ENCODE peak calls at places on chromosomes 4 and X, in five cellular contexts. One of them, this sample, is unnamed.

GRCh38 chrX:100980608-100981497 is 11.3 kb downstream of the ARL13A start:
- DNase-seq in upper lobe of left lung: peak
- DNase-seq in GM23338: no peak
- DNase-seq in pancreas: no peak
- DNase-seq in astrocyte of the spinal cord: peak
- DNase-seq in this sample: peak

GRCh38 chr4:79597266-79597665 is 189.2 kb upstream of the GK2 start:
- DNase-seq in astrocyte of the spinal cord: peak
- DNase-seq in GM23338: no peak
- DNase-seq in upper lobe of left lung: no peak
- DNase-seq in pancreas: no peak
- DNase-seq in this sample: peak

GRCh38 chr4:69577245-69577644 is 62.2 kb downstream of the UGT2A2 start:
- DNase-seq in pancreas: no peak
- DNase-seq in astrocyte of the spinal cord: no peak
- DNase-seq in upper lobe of left lung: no peak
- DNase-seq in GM23338: no peak
- DNase-seq in this sample: no peak

GRCh38 chrX:45022144-45022543 is 149.2 kb downstream of the KDM6A start:
- DNase-seq in pancreas: no peak
- DNase-seq in upper lobe of left lung: no peak
- DNase-seq in GM23338: peak
- DNase-seq in astrocyte of the spinal cord: no peak
- DNase-seq in this sample: no peak

GRCh38 chrX:18354369-18355329 is at the start of gene SCML2:
- DNase-seq in pancreas: peak
- DNase-seq in upper lobe of left lung: no peak
- DNase-seq in GM23338: peak
- DNase-seq in astrocyte of the spinal cord: peak
- DNase-seq in this sample: peak

GRCh38 chrX:84175943-84176342 is 12.1 kb downstream of the RPS6KA6 start:
- DNase-seq in astrocyte of the spinal cord: no peak
- DNase-seq in pancreas: no peak
- DNase-seq in GM23338: no peak
- DNase-seq in upper lobe of left lung: no peak
- DNase-seq in this sample: peak

GRCh38 chr4:1871471-1872021 is 353 bp downstream of the NSD2 start:
- DNase-seq in astrocyte of the spinal cord: no peak
- DNase-seq in pancreas: peak
- DNase-seq in upper lobe of left lung: no peak
- DNase-seq in GM23338: peak
- DNase-seq in this sample: no peak

GRCh38 chr4:172776203-172776896 is 392.3 kb upstream of the GALNT7 start:
- DNase-seq in upper lobe of left lung: no peak
- DNase-seq in GM23338: no peak
- DNase-seq in astrocyte of the spinal cord: no peak
- DNase-seq in pancreas: no peak
- DNase-seq in this sample: no peak

GRCh38 chr4:180664766-180665368 is 1578.3 kb upstream of the TENM3 start:
- DNase-seq in astrocyte of the spinal cord: peak
- DNase-seq in pancreas: no peak
- DNase-seq in GM23338: peak
- DNase-seq in upper lobe of left lung: peak
- DNase-seq in this sample: peak

GRCh38 chrX:131812847-131813825 is 210.0 kb upstream of the STK26 start:
- DNase-seq in GM23338: no peak
- DNase-seq in upper lobe of left lung: peak
- DNase-seq in astrocyte of the spinal cord: peak
- DNase-seq in pancreas: no peak
- DNase-seq in this sample: peak

GRCh38 chr4:151473521-151474097 is 64.6 kb downstream of the FHIP1A start:
- DNase-seq in astrocyte of the spinal cord: no peak
- DNase-seq in upper lobe of left lung: no peak
- DNase-seq in GM23338: no peak
- DNase-seq in pancreas: no peak
- DNase-seq in this sample: no peak

GRCh38 chr4:40888916-40889315 is 139.2 kb downstream of the NSUN7 start:
- DNase-seq in upper lobe of left lung: no peak
- DNase-seq in astrocyte of the spinal cord: no peak
- DNase-seq in pancreas: no peak
- DNase-seq in GM23338: no peak
- DNase-seq in this sample: no peak

GRCh38 chr4:24984602-24985532 is 45.9 kb downstream of the LGI2 start:
- DNase-seq in pancreas: no peak
- DNase-seq in upper lobe of left lung: no peak
- DNase-seq in astrocyte of the spinal cord: no peak
- DNase-seq in GM23338: peak
- DNase-seq in this sample: no peak

GRCh38 chr4:24992968-24993367 is 37.8 kb downstream of the LGI2 start:
- DNase-seq in GM23338: no peak
- DNase-seq in pancreas: no peak
- DNase-seq in upper lobe of left lung: no peak
- DNase-seq in astrocyte of the spinal cord: no peak
- DNase-seq in this sample: no peak

GRCh38 chr4:24989327-24989726 is 41.4 kb downstream of the LGI2 start:
- DNase-seq in pancreas: no peak
- DNase-seq in upper lobe of left lung: no peak
- DNase-seq in GM23338: no peak
- DNase-seq in astrocyte of the spinal cord: no peak
- DNase-seq in this sample: no peak

GRCh38 chr4:24991015-24991414 is 39.7 kb downstream of the LGI2 start:
- DNase-seq in pancreas: no peak
- DNase-seq in upper lobe of left lung: no peak
- DNase-seq in astrocyte of the spinal cord: peak
- DNase-seq in GM23338: no peak
- DNase-seq in this sample: peak

DNA sequence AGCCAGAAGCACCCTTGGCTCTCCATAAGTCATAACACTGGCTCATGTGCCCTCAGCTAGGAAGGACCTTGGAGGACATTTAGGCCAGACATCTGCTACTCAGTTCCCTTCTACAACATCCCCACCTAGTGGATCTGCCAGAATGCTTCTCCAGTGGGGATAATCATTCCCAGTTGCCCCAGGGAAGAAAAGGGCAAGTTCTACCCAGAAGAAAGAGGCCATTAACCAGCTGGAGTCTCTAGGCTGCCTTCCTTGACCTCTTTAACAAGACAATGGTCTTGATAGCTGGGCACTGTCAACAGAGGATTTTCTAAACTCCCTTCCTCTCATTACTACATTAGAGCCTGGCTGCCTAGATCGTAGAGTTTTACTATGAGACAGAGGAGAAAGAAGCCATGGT is 42.0 kb downstream of the LGI2 start:
- DNase-seq in pancreas: no peak
- DNase-seq in astrocyte of the spinal cord: no peak
- DNase-seq in upper lobe of left lung: no peak
- DNase-seq in GM23338: peak
- DNase-seq in this sample: peak
- TF ChIP-seq CTCF in pancreas: no peak
- TF ChIP-seq CTCF in astrocyte of the spinal cord: peak
- TF ChIP-seq CTCF in upper lobe of left lung: peak
- TF ChIP-seq CTCF in GM23338: peak
- TF ChIP-seq CTCF in this sample: peak

GRCh38 chr4:76947369-76947768 is 2.2 kb upstream of the SEPTIN11 start:
- DNase-seq in GM23338: no peak
- DNase-seq in astrocyte of the spinal cord: no peak
- DNase-seq in pancreas: no peak
- DNase-seq in upper lobe of left lung: no peak
- DNase-seq in this sample: peak
- H3K4me3 ChIP-seq in GM23338: no peak
- H3K4me3 ChIP-seq in astrocyte of the spinal cord: peak
- H3K4me3 ChIP-seq in pancreas: no peak
- H3K4me3 ChIP-seq in upper lobe of left lung: no peak
- H3K4me3 ChIP-seq in this sample: peak

GRCh38 chr4:184168406-184169019 is 49.2 kb downstream of the ENPP6 start:
- DNase-seq in astrocyte of the spinal cord: peak
- DNase-seq in pancreas: peak
- DNase-seq in upper lobe of left lung: peak
- DNase-seq in GM23338: peak
- DNase-seq in this sample: peak

GRCh38 chr4:184166736-184167135 is 50.9 kb downstream of the ENPP6 start:
- DNase-seq in pancreas: no peak
- DNase-seq in GM23338: peak
- DNase-seq in upper lobe of left lung: no peak
- DNase-seq in astrocyte of the spinal cord: no peak
- DNase-seq in this sample: no peak

GRCh38 chr4:184167576-184167975 is 50.1 kb downstream of the ENPP6 start:
- DNase-seq in upper lobe of left lung: no peak
- DNase-seq in GM23338: peak
- DNase-seq in pancreas: no peak
- DNase-seq in astrocyte of the spinal cord: no peak
- DNase-seq in this sample: no peak

GRCh38 chr4:184165291-184165690 is 52.4 kb downstream of the ENPP6 start:
- DNase-seq in astrocyte of the spinal cord: no peak
- DNase-seq in upper lobe of left lung: no peak
- DNase-seq in GM23338: peak
- DNase-seq in pancreas: no peak
- DNase-seq in this sample: no peak

GRCh38 chr4:184163813-184164212 is 53.9 kb downstream of the ENPP6 start:
- DNase-seq in astrocyte of the spinal cord: peak
- DNase-seq in pancreas: peak
- DNase-seq in GM23338: peak
- DNase-seq in upper lobe of left lung: peak
- DNase-seq in this sample: no peak
- TF ChIP-seq CTCF in astrocyte of the spinal cord: peak
- TF ChIP-seq CTCF in pancreas: peak
- TF ChIP-seq CTCF in GM23338: peak
- TF ChIP-seq CTCF in upper lobe of left lung: peak
- TF ChIP-seq CTCF in this sample: peak

GRCh38 chr4:76694056-76694455 is 203.9 kb downstream of the SOWAHB start:
- DNase-seq in upper lobe of left lung: no peak
- DNase-seq in pancreas: no peak
- DNase-seq in GM23338: no peak
- DNase-seq in astrocyte of the spinal cord: no peak
- DNase-seq in this sample: peak

GRCh38 chr4:76698141-76698540 is 199.8 kb downstream of the SOWAHB start:
- DNase-seq in astrocyte of the spinal cord: no peak
- DNase-seq in pancreas: no peak
- DNase-seq in GM23338: no peak
- DNase-seq in upper lobe of left lung: no peak
- DNase-seq in this sample: no peak

GRCh38 chr4:76692761-76693160 is 205.2 kb downstream of the SOWAHB start:
- DNase-seq in astrocyte of the spinal cord: no peak
- DNase-seq in upper lobe of left lung: no peak
- DNase-seq in pancreas: no peak
- DNase-seq in GM23338: no peak
- DNase-seq in this sample: no peak

GRCh38 chr4:76697129-76697803 is 200.7 kb downstream of the SOWAHB start:
- DNase-seq in GM23338: peak
- DNase-seq in astrocyte of the spinal cord: no peak
- DNase-seq in upper lobe of left lung: no peak
- DNase-seq in pancreas: no peak
- DNase-seq in this sample: no peak

DNA sequence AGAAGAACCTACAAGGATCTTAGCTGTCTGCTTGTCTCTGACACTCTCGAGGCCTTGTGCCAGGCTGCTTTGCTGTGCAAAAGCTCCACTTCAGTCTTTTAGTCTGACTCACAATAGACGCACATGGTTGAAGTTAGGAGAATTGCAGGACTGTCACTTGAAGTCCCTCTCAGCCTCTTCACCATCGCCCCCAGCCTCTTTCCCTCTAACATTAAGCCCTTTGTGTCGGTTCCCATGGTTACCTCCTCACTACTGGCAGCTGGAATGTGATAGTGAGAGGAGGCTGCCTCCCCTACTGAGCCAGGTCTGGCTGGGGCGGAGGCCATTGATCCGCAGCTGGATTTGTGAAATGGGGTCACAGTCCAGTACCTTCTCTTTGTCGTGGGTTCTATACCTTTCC is 201.8 kb downstream of the SOWAHB start:
- DNase-seq in GM23338: peak
- DNase-seq in astrocyte of the spinal cord: peak
- DNase-seq in upper lobe of left lung: no peak
- DNase-seq in pancreas: no peak
- DNase-seq in this sample: no peak
- H3K4me3 ChIP-seq in GM23338: peak
- H3K4me3 ChIP-seq in astrocyte of the spinal cord: no peak
- H3K4me3 ChIP-seq in upper lobe of left lung: no peak
- H3K4me3 ChIP-seq in pancreas: no peak
- H3K4me3 ChIP-seq in this sample: no peak

GRCh38 chrX:15913161-15913560 is 58.5 kb upstream of the AP1S2 start:
- DNase-seq in astrocyte of the spinal cord: no peak
- DNase-seq in upper lobe of left lung: no peak
- DNase-seq in pancreas: no peak
- DNase-seq in GM23338: no peak
- DNase-seq in this sample: no peak
- TF ChIP-seq CTCF in astrocyte of the spinal cord: no peak
- TF ChIP-seq CTCF in upper lobe of left lung: no peak
- TF ChIP-seq CTCF in pancreas: no peak
- TF ChIP-seq CTCF in GM23338: peak
- TF ChIP-seq CTCF in this sample: no peak

GRCh38 chrX:13732246-13733067 is 2.0 kb downstream of the TRAPPC2 start:
- DNase-seq in pancreas: no peak
- DNase-seq in upper lobe of left lung: no peak
- DNase-seq in astrocyte of the spinal cord: no peak
- DNase-seq in GM23338: no peak
- DNase-seq in this sample: no peak
- H3K4me3 ChIP-seq in pancreas: no peak
- H3K4me3 ChIP-seq in upper lobe of left lung: no peak
- H3K4me3 ChIP-seq in astrocyte of the spinal cord: no peak
- H3K4me3 ChIP-seq in GM23338: no peak
- H3K4me3 ChIP-seq in this sample: no peak

This sample was measured in fibroblast of villous mesenchyme.